ENCODE peak calls at places on chromosomes 12 and 14, in nine cellular contexts. One of them, this sample, is unnamed.

GRCh38 chr14:41950428-41950827 is 343.8 kb downstream of the LRFN5 start:
- DNase-seq in PC-3: no peak
- DNase-seq in midbrain: no peak
- DNase-seq in testis: no peak
- DNase-seq in upper lobe of right lung: no peak
- DNase-seq in stimulated activated CD4-positive, alpha-beta T cell treated with anti-CD3 and anti-CD28 coated beads, Interleukin-4, amount 100 ng/mL, for 48 hours: no peak
- DNase-seq in activated T-helper 1 cell treated with anti-CD3 and anti-CD28 coated beads, Interleukin-2, amount 50 U/mL, for 16 hours: no peak
- DNase-seq in SIG-M5: no peak
- DNase-seq in WTC11: no peak
- DNase-seq in this sample: no peak

GRCh38 chr12:77152623-77153193 is 87.3 kb upstream of the E2F7 start:
- DNase-seq in SIG-M5: no peak
- DNase-seq in testis: no peak
- DNase-seq in PC-3: peak
- DNase-seq in stimulated activated CD4-positive, alpha-beta T cell treated with anti-CD3 and anti-CD28 coated beads, Interleukin-4, amount 100 ng/mL, for 48 hours: no peak
- DNase-seq in activated T-helper 1 cell treated with anti-CD3 and anti-CD28 coated beads, Interleukin-2, amount 50 U/mL, for 16 hours: no peak
- DNase-seq in midbrain: peak
- DNase-seq in upper lobe of right lung: no peak
- DNase-seq in WTC11: no peak
- DNase-seq in this sample: no peak

GRCh38 chr12:110249716-110250225 is 31.3 kb upstream of the ATP2A2 start:
- DNase-seq in PC-3: no peak
- DNase-seq in SIG-M5: no peak
- DNase-seq in testis: no peak
- DNase-seq in WTC11: no peak
- DNase-seq in stimulated activated CD4-positive, alpha-beta T cell treated with anti-CD3 and anti-CD28 coated beads, Interleukin-4, amount 100 ng/mL, for 48 hours: no peak
- DNase-seq in upper lobe of right lung: no peak
- DNase-seq in midbrain: peak
- DNase-seq in activated T-helper 1 cell treated with anti-CD3 and anti-CD28 coated beads, Interleukin-2, amount 50 U/mL, for 16 hours: no peak
- DNase-seq in this sample: no peak

GRCh38 chr12:22729431-22729830 is 104.5 kb downstream of the ETNK1 start:
- DNase-seq in PC-3: no peak
- DNase-seq in upper lobe of right lung: no peak
- DNase-seq in midbrain: no peak
- DNase-seq in WTC11: no peak
- DNase-seq in stimulated activated CD4-positive, alpha-beta T cell treated with anti-CD3 and anti-CD28 coated beads, Interleukin-4, amount 100 ng/mL, for 48 hours: no peak
- DNase-seq in activated T-helper 1 cell treated with anti-CD3 and anti-CD28 coated beads, Interleukin-2, amount 50 U/mL, for 16 hours: no peak
- DNase-seq in SIG-M5: no peak
- DNase-seq in testis: no peak
- DNase-seq in this sample: no peak

GRCh38 chr14:73058923-73059311 is 583 bp downstream of the RBM25 start:
- DNase-seq in PC-3: peak
- DNase-seq in SIG-M5: no peak
- DNase-seq in testis: peak
- DNase-seq in stimulated activated CD4-positive, alpha-beta T cell treated with anti-CD3 and anti-CD28 coated beads, Interleukin-4, amount 100 ng/mL, for 48 hours: no peak
- DNase-seq in upper lobe of right lung: no peak
- DNase-seq in WTC11: peak
- DNase-seq in activated T-helper 1 cell treated with anti-CD3 and anti-CD28 coated beads, Interleukin-2, amount 50 U/mL, for 16 hours: no peak
- DNase-seq in midbrain: no peak
- DNase-seq in this sample: peak

GRCh38 chr12:60805340-60805739 is 1209.5 kb downstream of the SLC16A7 start:
- DNase-seq in midbrain: no peak
- DNase-seq in SIG-M5: no peak
- DNase-seq in testis: no peak
- DNase-seq in stimulated activated CD4-positive, alpha-beta T cell treated with anti-CD3 and anti-CD28 coated beads, Interleukin-4, amount 100 ng/mL, for 48 hours: no peak
- DNase-seq in WTC11: no peak
- DNase-seq in activated T-helper 1 cell treated with anti-CD3 and anti-CD28 coated beads, Interleukin-2, amount 50 U/mL, for 16 hours: no peak
- DNase-seq in upper lobe of right lung: no peak
- DNase-seq in PC-3: no peak
- DNase-seq in this sample: no peak

GRCh38 chr14:95549656-95550585 is 15.1 kb downstream of the GLRX5 start:
- DNase-seq in PC-3: no peak
- DNase-seq in activated T-helper 1 cell treated with anti-CD3 and anti-CD28 coated beads, Interleukin-2, amount 50 U/mL, for 16 hours: no peak
- DNase-seq in SIG-M5: no peak
- DNase-seq in stimulated activated CD4-positive, alpha-beta T cell treated with anti-CD3 and anti-CD28 coated beads, Interleukin-4, amount 100 ng/mL, for 48 hours: no peak
- DNase-seq in testis: no peak
- DNase-seq in WTC11: no peak
- DNase-seq in upper lobe of right lung: peak
- DNase-seq in midbrain: no peak
- DNase-seq in this sample: no peak

GRCh38 chr12:4829793-4830162 is 79.9 kb upstream of the KCNA1 start:
- DNase-seq in SIG-M5: no peak
- DNase-seq in activated T-helper 1 cell treated with anti-CD3 and anti-CD28 coated beads, Interleukin-2, amount 50 U/mL, for 16 hours: no peak
- DNase-seq in midbrain: no peak
- DNase-seq in testis: no peak
- DNase-seq in stimulated activated CD4-positive, alpha-beta T cell treated with anti-CD3 and anti-CD28 coated beads, Interleukin-4, amount 100 ng/mL, for 48 hours: no peak
- DNase-seq in upper lobe of right lung: no peak
- DNase-seq in PC-3: no peak
- DNase-seq in WTC11: no peak
- DNase-seq in this sample: no peak

GRCh38 chr12:67794151-67794550 is 145.6 kb downstream of the DYRK2 start:
- DNase-seq in stimulated activated CD4-positive, alpha-beta T cell treated with anti-CD3 and anti-CD28 coated beads, Interleukin-4, amount 100 ng/mL, for 48 hours: no peak
- DNase-seq in activated T-helper 1 cell treated with anti-CD3 and anti-CD28 coated beads, Interleukin-2, amount 50 U/mL, for 16 hours: no peak
- DNase-seq in PC-3: no peak
- DNase-seq in midbrain: no peak
- DNase-seq in WTC11: no peak
- DNase-seq in upper lobe of right lung: no peak
- DNase-seq in testis: no peak
- DNase-seq in SIG-M5: no peak
- DNase-seq in this sample: no peak

GRCh38 chr12:118404876-118405521 is 28.6 kb downstream of the SUDS3 start:
- DNase-seq in PC-3: peak
- DNase-seq in SIG-M5: no peak
- DNase-seq in WTC11: peak
- DNase-seq in testis: peak
- DNase-seq in stimulated activated CD4-positive, alpha-beta T cell treated with anti-CD3 and anti-CD28 coated beads, Interleukin-4, amount 100 ng/mL, for 48 hours: peak
- DNase-seq in activated T-helper 1 cell treated with anti-CD3 and anti-CD28 coated beads, Interleukin-2, amount 50 U/mL, for 16 hours: peak
- DNase-seq in upper lobe of right lung: no peak
- DNase-seq in midbrain: peak
- DNase-seq in this sample: peak

GRCh38 chr12:112005419-112006395 is 7.3 kb downstream of the TMEM116 start:
- DNase-seq in stimulated activated CD4-positive, alpha-beta T cell treated with anti-CD3 and anti-CD28 coated beads, Interleukin-4, amount 100 ng/mL, for 48 hours: no peak
- DNase-seq in PC-3: peak
- DNase-seq in upper lobe of right lung: no peak
- DNase-seq in testis: no peak
- DNase-seq in SIG-M5: no peak
- DNase-seq in WTC11: peak
- DNase-seq in activated T-helper 1 cell treated with anti-CD3 and anti-CD28 coated beads, Interleukin-2, amount 50 U/mL, for 16 hours: no peak
- DNase-seq in midbrain: no peak
- DNase-seq in this sample: no peak

GRCh38 chr14:89370781-89371180 is 46.3 kb downstream of the FOXN3 start:
- DNase-seq in midbrain: no peak
- DNase-seq in testis: no peak
- DNase-seq in activated T-helper 1 cell treated with anti-CD3 and anti-CD28 coated beads, Interleukin-2, amount 50 U/mL, for 16 hours: no peak
- DNase-seq in stimulated activated CD4-positive, alpha-beta T cell treated with anti-CD3 and anti-CD28 coated beads, Interleukin-4, amount 100 ng/mL, for 48 hours: no peak
- DNase-seq in SIG-M5: no peak
- DNase-seq in WTC11: no peak
- DNase-seq in PC-3: no peak
- DNase-seq in upper lobe of right lung: no peak
- DNase-seq in this sample: no peak

GRCh38 chr12:47267571-47267970 is 187.8 kb upstream of the AMIGO2 start:
- DNase-seq in activated T-helper 1 cell treated with anti-CD3 and anti-CD28 coated beads, Interleukin-2, amount 50 U/mL, for 16 hours: no peak
- DNase-seq in PC-3: peak
- DNase-seq in testis: no peak
- DNase-seq in midbrain: no peak
- DNase-seq in SIG-M5: no peak
- DNase-seq in stimulated activated CD4-positive, alpha-beta T cell treated with anti-CD3 and anti-CD28 coated beads, Interleukin-4, amount 100 ng/mL, for 48 hours: no peak
- DNase-seq in upper lobe of right lung: no peak
- DNase-seq in WTC11: no peak
- DNase-seq in this sample: no peak

GRCh38 chr14:96117101-96117897 is 78.1 kb downstream of the C14orf132 start:
- DNase-seq in testis: no peak
- DNase-seq in PC-3: peak
- DNase-seq in activated T-helper 1 cell treated with anti-CD3 and anti-CD28 coated beads, Interleukin-2, amount 50 U/mL, for 16 hours: no peak
- DNase-seq in WTC11: no peak
- DNase-seq in upper lobe of right lung: no peak
- DNase-seq in stimulated activated CD4-positive, alpha-beta T cell treated with anti-CD3 and anti-CD28 coated beads, Interleukin-4, amount 100 ng/mL, for 48 hours: no peak
- DNase-seq in SIG-M5: no peak
- DNase-seq in midbrain: no peak
- DNase-seq in this sample: no peak

GRCh38 chr12:32120419-32120818 is 13.8 kb downstream of the BICD1 start:
- DNase-seq in SIG-M5: no peak
- DNase-seq in stimulated activated CD4-positive, alpha-beta T cell treated with anti-CD3 and anti-CD28 coated beads, Interleukin-4, amount 100 ng/mL, for 48 hours: no peak
- DNase-seq in activated T-helper 1 cell treated with anti-CD3 and anti-CD28 coated beads, Interleukin-2, amount 50 U/mL, for 16 hours: no peak
- DNase-seq in testis: no peak
- DNase-seq in midbrain: no peak
- DNase-seq in PC-3: no peak
- DNase-seq in WTC11: no peak
- DNase-seq in upper lobe of right lung: no peak
- DNase-seq in this sample: no peak

GRCh38 chr12:6941267-6941666 is 2.3 kb upstream of the RNU7-1 start:
- DNase-seq in activated T-helper 1 cell treated with anti-CD3 and anti-CD28 coated beads, Interleukin-2, amount 50 U/mL, for 16 hours: no peak
- DNase-seq in WTC11: no peak
- DNase-seq in upper lobe of right lung: no peak
- DNase-seq in midbrain: no peak
- DNase-seq in PC-3: no peak
- DNase-seq in stimulated activated CD4-positive, alpha-beta T cell treated with anti-CD3 and anti-CD28 coated beads, Interleukin-4, amount 100 ng/mL, for 48 hours: no peak
- DNase-seq in SIG-M5: no peak
- DNase-seq in testis: no peak
- DNase-seq in this sample: no peak

GRCh38 chr12:19244312-19244711 is 114.8 kb downstream of the PLEKHA5 start:
- DNase-seq in stimulated activated CD4-positive, alpha-beta T cell treated with anti-CD3 and anti-CD28 coated beads, Interleukin-4, amount 100 ng/mL, for 48 hours: no peak
- DNase-seq in upper lobe of right lung: no peak
- DNase-seq in WTC11: no peak
- DNase-seq in PC-3: no peak
- DNase-seq in SIG-M5: no peak
- DNase-seq in activated T-helper 1 cell treated with anti-CD3 and anti-CD28 coated beads, Interleukin-2, amount 50 U/mL, for 16 hours: no peak
- DNase-seq in testis: no peak
- DNase-seq in midbrain: peak
- DNase-seq in this sample: no peak

GRCh38 chr12:47221256-47222023 is 141.7 kb upstream of the AMIGO2 start:
- DNase-seq in SIG-M5: no peak
- DNase-seq in activated T-helper 1 cell treated with anti-CD3 and anti-CD28 coated beads, Interleukin-2, amount 50 U/mL, for 16 hours: no peak
- DNase-seq in stimulated activated CD4-positive, alpha-beta T cell treated with anti-CD3 and anti-CD28 coated beads, Interleukin-4, amount 100 ng/mL, for 48 hours: no peak
- DNase-seq in PC-3: peak
- DNase-seq in midbrain: no peak
- DNase-seq in testis: no peak
- DNase-seq in WTC11: no peak
- DNase-seq in upper lobe of right lung: no peak
- DNase-seq in this sample: no peak

GRCh38 chr12:113092478-113093408 is 36.2 kb downstream of the DTX1 start:
- DNase-seq in stimulated activated CD4-positive, alpha-beta T cell treated with anti-CD3 and anti-CD28 coated beads, Interleukin-4, amount 100 ng/mL, for 48 hours: no peak
- DNase-seq in PC-3: peak
- DNase-seq in SIG-M5: no peak
- DNase-seq in testis: peak
- DNase-seq in upper lobe of right lung: peak
- DNase-seq in activated T-helper 1 cell treated with anti-CD3 and anti-CD28 coated beads, Interleukin-2, amount 50 U/mL, for 16 hours: no peak
- DNase-seq in midbrain: no peak
- DNase-seq in WTC11: peak
- DNase-seq in this sample: no peak